ENCODE peak calls at places on chromosomes 1 and 21, in six cellular contexts. C is cardiac muscle cell, M is uterus, B is RWPE2, V is body of pancreas, U is ovary. S is an unnamed sample.

GRCh38 chr1:59375321-59376220 is 78.7 kb downstream of the FGGY start:
- DNase-seq in V (no peak), U (no peak), C (peak), M (no peak), B (no peak), S (no peak)

GRCh38 chr1:221074325-221074724 is 195.1 kb downstream of the HLX start:
- DNase-seq in B (no peak), V (no peak), M (no peak), U (no peak), C (peak), S (no peak)

GRCh38 chr1:29991025-29991424 is 732.4 kb downstream of the MATN1 start:
- DNase-seq in U (no peak), C (no peak), M (no peak), V (peak), B (no peak), S (peak)

GRCh38 chr1:33336580-33336979 is 15.7 kb upstream of the A3GALT2 start:
- DNase-seq in M (no peak), U (no peak), C (no peak), V (no peak), B (no peak), S (no peak)

GRCh38 chr1:80534606-80535360 is 1266.0 kb upstream of the ADGRL2 start:
- DNase-seq in V (no peak), B (no peak), C (peak), U (no peak), M (no peak), S (no peak)

GRCh38 chr1:113215015-113215414 is 142.0 kb downstream of the LRIG2 start:
- DNase-seq in V (no peak), C (no peak), M (no peak), U (no peak), B (no peak), S (no peak)

GRCh38 chr1:94821636-94822305 is 1.6 kb downstream of the SLC44A3 start:
- DNase-seq in U (no peak), C (no peak), V (peak), M (no peak), B (no peak), S (no peak)

GRCh38 chr1:201463071-201463552 is 5.9 kb downstream of the PHLDA3 start:
- DNase-seq in M (no peak), C (no peak), V (no peak), U (no peak), B (no peak), S (no peak)

GRCh38 chr1:6502000-6502891 is 10.8 kb upstream of the PLEKHG5 start:
- DNase-seq in B (peak), V (peak), M (peak), C (peak), U (peak), S (no peak)

GRCh38 chr1:20981903-20982695 is 194.6 kb downstream of the EIF4G3 start:
- DNase-seq in M (no peak), V (peak), U (no peak), B (no peak), C (peak), S (no peak)

GRCh38 chr1:197485790-197486189 is 217.7 kb downstream of the CRB1 start:
- DNase-seq in U (no peak), B (no peak), V (no peak), C (no peak), M (no peak), S (no peak)

GRCh38 chr1:39592069-39592468 is 15.5 kb upstream of the PABPC4 start:
- DNase-seq in B (no peak), V (no peak), C (no peak), U (no peak), M (no peak), S (no peak)

GRCh38 chr1:21870611-21871010 is 58.5 kb downstream of the LDLRAD2 start:
- DNase-seq in V (no peak), B (no peak), U (no peak), C (no peak), M (no peak), S (no peak)

GRCh38 chr1:205325334-205325884 is 3.9 kb upstream of the NUAK2 start:
- DNase-seq in M (peak), U (no peak), V (peak), C (peak), B (no peak), S (no peak)

GRCh38 chr1:174990382-174990999 is 9.3 kb upstream of the CACYBP start:
- DNase-seq in M (no peak), U (no peak), V (peak), C (peak), B (no peak), S (peak)

GRCh38 chr1:45499415-45499769 is 481 bp downstream of the CCDC163 start:
- DNase-seq in V (no peak), U (no peak), B (no peak), C (no peak), M (no peak), S (no peak)

GRCh38 chr1:33459766-33460543 is 12.5 kb upstream of the ZSCAN20 start:
- DNase-seq in C (no peak), M (no peak), V (no peak), B (no peak), U (no peak), S (no peak)

GRCh38 chr1:228867093-228867950 is 132.0 kb downstream of the RHOU start:
- DNase-seq in U (no peak), V (no peak), C (peak), B (no peak), M (no peak), S (peak)

GRCh38 chr1:235887676-235888075 is 21.0 kb upstream of the LYST start:
- DNase-seq in M (no peak), V (no peak), B (no peak), U (no peak), C (no peak), S (no peak)

GRCh38 chr1:201397675-201398074 is 1.4 kb downstream of the LAD1 start:
- DNase-seq in M (no peak), U (no peak), B (no peak), V (no peak), C (no peak), S (no peak)

GRCh38 chr1:113993072-113993471 is 13.8 kb downstream of the OLFML3 start:
- DNase-seq in B (no peak), C (no peak), U (no peak), V (no peak), M (no peak), S (no peak)

GRCh38 chr1:117512728-117513321 is 93.0 kb upstream of the TENT5C start:
- DNase-seq in B (no peak), V (no peak), U (no peak), C (peak), M (no peak), S (no peak)

GRCh38 chr1:218454700-218455282 is 109.7 kb downstream of the TGFB2 start:
- DNase-seq in V (no peak), M (no peak), B (no peak), C (no peak), U (no peak), S (no peak)

GRCh38 chr1:113391643-113392271 is 1.4 kb downstream of the MAGI3 start:
- DNase-seq in M (no peak), B (no peak), C (no peak), U (no peak), V (peak), S (peak)

GRCh38 chr1:110768595-110768994 is 93.9 kb upstream of the KCNA3 start:
- DNase-seq in B (no peak), M (no peak), C (no peak), U (no peak), V (no peak), S (no peak)

GRCh38 chr21:25961042-25961441 is 209.5 kb downstream of the APP start:
- DNase-seq in C (no peak), M (no peak), V (no peak), U (no peak), B (no peak), S (no peak)

GRCh38 chr1:228272831-228273571 is 65.2 kb downstream of the OBSCN start:
- DNase-seq in M (no peak), U (no peak), C (no peak), V (no peak), B (no peak), S (no peak)

GRCh38 chr1:37257646-37258045 is 216.7 kb upstream of the ZC3H12A start:
- DNase-seq in C (no peak), V (no peak), U (no peak), M (no peak), B (no peak), S (no peak)

GRCh38 chr1:97630968-97631367 is 289.9 kb downstream of the DPYD start:
- DNase-seq in U (no peak), B (no peak), C (peak), V (no peak), M (no peak), S (no peak)

GRCh38 chr1:36522461-36523229 is 39.9 kb upstream of the CSF3R start:
- DNase-seq in C (no peak), M (no peak), V (no peak), B (no peak), U (no peak), S (no peak)

GRCh38 chr21:18646114-18646513 is 242.5 kb upstream of the TMPRSS15 start:
- DNase-seq in V (no peak), U (no peak), C (no peak), M (no peak), B (no peak), S (no peak)

GRCh38 chr1:73452522-73452921 is 745.5 kb downstream of the LRRIQ3 start:
- DNase-seq in B (no peak), U (no peak), V (no peak), M (no peak), C (no peak), S (no peak)

GRCh38 chr21:46118305-46118870 is 20.5 kb downstream of the COL6A2 start:
- DNase-seq in B (peak), U (peak), C (no peak), M (no peak), V (no peak), S (no peak)

GRCh38 chr21:44885615-44886014 is 12.1 kb upstream of the PTTG1IP start:
- DNase-seq in M (no peak), C (no peak), B (no peak), V (no peak), U (no peak), S (no peak)

GRCh38 chr1:2353215-2353906 is 38.0 kb downstream of the MORN1 start:
- DNase-seq in C (no peak), M (no peak), V (no peak), B (peak), U (peak), S (no peak)

GRCh38 chr1:223014142-223014873 is 128.7 kb downstream of the TLR5 start:
- DNase-seq in C (no peak), U (no peak), B (no peak), M (no peak), V (no peak), S (no peak)

DNA sequence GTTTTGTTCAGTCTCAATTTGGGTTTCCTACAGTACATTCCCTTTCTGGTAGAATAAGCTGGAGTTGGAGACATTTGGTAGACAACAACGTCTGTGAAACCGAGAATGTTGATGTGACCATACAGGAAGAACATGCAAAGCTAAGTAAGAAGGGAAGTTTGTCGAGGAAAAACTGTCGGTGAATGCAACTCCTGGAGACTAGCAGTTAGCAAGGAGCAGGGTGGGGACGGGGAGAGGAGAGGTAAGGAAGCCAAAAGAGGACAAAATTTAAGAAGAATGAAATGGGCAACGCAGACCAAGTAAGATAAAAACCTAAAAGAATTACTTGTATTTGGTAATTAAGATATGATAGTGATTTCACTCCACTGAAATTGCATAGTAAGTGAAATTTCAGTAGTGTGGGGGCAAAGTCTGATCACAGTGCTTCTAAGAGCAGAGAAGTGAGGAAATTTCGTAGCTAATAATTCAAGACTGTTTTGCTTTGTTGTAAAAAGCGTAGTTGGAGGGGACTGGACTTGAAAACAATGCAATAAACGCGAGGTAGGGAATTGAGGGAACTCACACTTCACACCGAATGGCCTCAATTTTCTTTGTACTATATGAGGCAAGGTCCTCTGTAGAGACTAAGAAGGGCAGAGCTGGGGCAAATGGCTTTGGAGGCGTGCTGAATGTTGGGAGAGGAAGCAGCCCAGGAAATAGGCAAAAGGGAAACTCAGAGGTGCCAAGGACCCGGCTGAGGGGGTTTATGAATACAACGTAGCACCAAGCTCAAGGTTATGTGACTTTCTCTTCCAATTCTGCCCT is 768 bp upstream of the GIPC2 start:
- DNase-seq in M (no peak), V (peak), C (no peak), U (no peak), B (no peak), S (no peak)
- H3K4me3 ChIP-seq in M (no peak), V (peak), C (no peak), U (peak), B (no peak), S (no peak)

GRCh38 chr1:86324423-86324822 is 71.7 kb downstream of the ODF2L start:
- DNase-seq in V (no peak), U (no peak), M (no peak), B (no peak), C (no peak), S (no peak)
- TF ChIP-seq CTCF in V (no peak), U (no peak), M (no peak), B (no peak), C (no peak), S (no peak)

GRCh38 chr1:204091066-204091465 is 18.2 kb downstream of the SOX13 start:
- DNase-seq in B (no peak), C (no peak), U (no peak), V (no peak), M (no peak), S (no peak)

GRCh38 chr1:204088596-204088995 is 15.7 kb downstream of the SOX13 start:
- DNase-seq in U (no peak), B (no peak), M (no peak), V (no peak), C (no peak), S (no peak)

GRCh38 chr1:204087893-204088528 is 15.1 kb downstream of the SOX13 start:
- DNase-seq in B (no peak), M (peak), U (peak), C (no peak), V (peak), S (no peak)

GRCh38 chr1:204087181-204087892 is 14.4 kb downstream of the SOX13 start:
- DNase-seq in B (no peak), U (no peak), C (no peak), M (no peak), V (no peak), S (no peak)

DNA sequence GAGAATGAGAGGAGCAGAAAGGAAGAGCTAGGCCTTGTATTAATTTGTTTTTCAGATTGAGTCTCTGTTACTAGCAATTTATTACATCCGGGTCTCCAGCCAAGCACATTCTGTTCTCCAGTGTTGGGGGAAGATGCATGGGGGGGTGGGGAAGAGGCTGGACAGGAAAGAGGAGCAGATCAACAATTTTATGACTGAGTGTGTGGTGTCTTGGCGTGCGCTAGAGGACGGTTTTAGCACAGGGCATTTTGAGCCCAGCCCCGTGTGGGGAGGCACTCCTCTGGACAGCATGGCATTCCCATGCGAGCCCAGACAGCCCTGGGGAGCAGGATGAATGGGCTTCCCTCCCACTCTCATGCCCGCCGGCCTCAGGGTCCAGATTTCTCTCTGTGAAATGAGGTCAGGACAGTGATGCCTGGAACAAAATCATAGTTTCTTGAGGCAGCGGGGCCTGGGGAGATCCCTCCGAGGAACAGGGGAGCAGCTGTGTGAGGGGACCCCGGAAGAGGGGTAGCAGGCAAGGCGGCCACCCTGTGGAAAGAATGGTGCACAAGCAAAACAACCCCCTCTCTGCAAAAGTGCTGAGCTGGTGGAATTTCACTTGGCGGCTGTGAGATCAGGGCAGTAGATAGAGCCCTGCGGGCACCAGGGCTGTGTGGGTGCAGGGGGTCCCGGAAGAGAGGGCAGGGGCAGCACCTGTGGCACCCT is 16.3 kb downstream of the SOX13 start:
- DNase-seq in M (peak), U (peak), C (peak), V (peak), B (no peak), S (peak)
- H3K4me3 ChIP-seq in M (peak), U (peak), C (no peak), V (no peak), B (no peak), S (peak)

GRCh38 chr1:119279441-119280415 is 88.9 kb upstream of the HAO2 start:
- DNase-seq in C (peak), U (no peak), B (no peak), M (no peak), V (no peak), S (no peak)

GRCh38 chr1:119275145-119275929 is 93.2 kb upstream of the HAO2 start:
- DNase-seq in C (peak), B (no peak), V (peak), M (peak), U (peak), S (no peak)

GRCh38 chr1:119275930-119276215 is 92.7 kb upstream of the HAO2 start:
- DNase-seq in C (peak), M (no peak), U (no peak), B (no peak), V (no peak), S (no peak)

DNA sequence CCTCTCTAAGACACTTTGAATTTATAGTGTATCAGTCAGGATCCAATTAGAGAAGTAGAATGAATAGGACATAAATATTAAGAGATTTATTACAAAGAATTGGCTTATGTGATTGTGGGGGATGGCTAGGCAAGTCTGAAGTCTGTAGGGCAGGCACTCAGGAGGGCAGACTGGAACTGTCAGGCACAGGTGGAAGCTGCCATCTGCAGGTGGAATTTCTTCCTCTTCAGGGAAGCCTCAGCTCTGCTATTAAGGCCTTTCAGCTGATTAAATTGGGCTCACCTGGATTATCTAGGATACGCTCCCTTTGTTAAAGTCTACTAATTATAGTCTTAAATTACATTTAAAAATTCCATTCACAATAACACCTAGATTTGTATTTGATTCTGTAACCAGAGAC is 92.0 kb upstream of the HAO2 start:
- DNase-seq in V (no peak), C (no peak), M (no peak), B (no peak), U (no peak), S (no peak)
- TF ChIP-seq CTCF in V (no peak), C (no peak), M (no peak), B (peak), U (no peak), S (peak)

DNA sequence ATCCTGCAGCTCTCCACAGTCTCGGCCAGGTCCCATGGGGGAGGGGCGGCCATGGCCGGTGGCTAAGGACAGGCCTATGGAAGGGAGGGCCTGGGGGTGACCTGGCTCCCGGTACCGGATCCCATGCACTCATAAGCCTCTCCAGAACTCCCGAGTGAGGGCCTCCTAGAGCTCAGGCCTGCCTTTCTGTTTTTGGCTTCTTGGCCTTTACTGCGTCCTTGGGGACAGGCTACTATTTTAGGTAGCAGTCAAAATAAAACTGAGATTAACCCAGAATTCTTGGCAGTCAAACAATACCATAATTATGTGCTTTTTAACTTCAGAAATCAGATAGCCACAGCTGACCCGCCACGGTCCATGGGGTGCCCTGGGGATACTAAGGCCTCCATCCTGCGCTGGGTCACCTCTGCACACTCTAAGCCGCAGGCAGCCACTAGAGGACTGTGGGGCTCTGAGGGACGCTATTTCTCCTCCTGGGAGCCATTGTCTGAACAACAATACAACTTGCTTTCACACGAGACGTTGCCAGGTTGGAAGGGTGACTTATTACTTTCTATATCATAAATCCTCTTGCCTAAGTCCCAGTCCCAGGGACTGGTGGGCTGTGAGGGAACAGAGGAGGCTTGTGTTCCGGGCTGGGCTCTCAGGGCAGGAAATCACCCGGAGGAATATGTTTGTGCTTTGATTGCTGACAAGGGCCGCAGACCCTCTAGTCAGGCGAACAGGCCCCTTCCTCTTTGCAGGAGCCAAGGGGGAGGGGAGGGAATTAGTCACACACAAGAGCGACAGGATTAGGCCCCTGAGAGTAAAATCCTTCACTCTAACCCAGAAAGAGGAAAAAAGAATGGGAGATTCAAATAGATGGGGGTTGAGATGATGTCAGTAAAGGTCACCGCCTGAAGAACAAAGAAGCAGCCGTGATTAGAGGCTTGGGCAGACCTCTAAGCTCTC is 40.7 kb upstream of the BCAR3 start:
- DNase-seq in M (no peak), B (no peak), U (peak), C (peak), V (peak), S (no peak)
- H3K4me3 ChIP-seq in M (no peak), B (no peak), U (no peak), C (no peak), V (no peak), S (no peak)

DNA sequence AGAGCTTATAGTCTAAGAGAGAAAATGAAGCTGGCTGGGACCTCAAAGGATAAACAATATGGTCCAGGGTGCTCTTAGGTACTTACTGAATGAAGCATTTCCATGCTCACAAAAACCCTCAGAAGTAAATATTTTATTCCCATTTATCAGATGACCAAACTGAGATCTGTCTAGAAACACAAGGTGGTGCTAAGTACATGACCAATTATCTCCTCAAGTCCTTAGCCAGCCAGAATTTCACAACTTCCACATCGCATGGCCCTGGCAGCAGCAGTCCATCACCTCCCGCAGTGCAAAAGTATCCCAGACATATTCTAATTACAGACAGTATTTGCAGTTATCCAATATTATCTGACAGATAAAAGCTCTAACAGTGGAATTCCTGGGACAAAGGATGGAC is 321.7 kb upstream of the PROX1 start:
- DNase-seq in B (no peak), U (no peak), V (no peak), M (no peak), C (no peak), S (no peak)
- TF ChIP-seq CTCF in B (no peak), U (no peak), V (no peak), M (no peak), C (no peak), S (no peak)